ENCODE peak calls at places on chromosome 14, in seven cellular contexts. X is left ventricle myocardium inferior; O is AG04450; E is uterus; C is CD8-positive, alpha-beta T cell; W is upper lobe of right lung; A is foreskin keratinocyte. R is an unnamed sample.

GRCh38 chr14:86481105-86481504 is 951.2 kb downstream of the FLRT2 start:
- DNase-seq in A (no peak), E (no peak), O (no peak), X (no peak), W (no peak), C (no peak), R (peak; percentile 1)

GRCh38 chr14:76486251-76486743 is 110.4 kb downstream of the ESRRB start:
- DNase-seq in C (no peak), E (no peak), A (no peak), X (no peak), O (no peak), W (no peak), R (no peak)

GRCh38 chr14:93306844-93307243 is 26.0 kb downstream of the BTBD7 start:
- DNase-seq in C (no peak), E (no peak), X (no peak), O (no peak), W (no peak), A (no peak), R (no peak)

GRCh38 chr14:74793506-74794155 is 30.5 kb downstream of the YLPM1 start:
- DNase-seq in C (no peak), E (no peak), A (no peak), X (no peak), W (no peak), O (no peak), R (no peak)

GRCh38 chr14:101068293-101068957 is 164.9 kb upstream of the RTL1 start:
- DNase-seq in C (no peak), X (no peak), E (peak; percentile 3), O (no peak), A (no peak), W (peak; percentile 39), R (no peak)

GRCh38 chr14:101819251-101819990 is 57.9 kb downstream of the PPP2R5C start:
- DNase-seq in W (no peak), X (no peak), C (peak; percentile 73), A (no peak), O (no peak), E (no peak), R (no peak)

GRCh38 chr14:62143235-62143634 is 381.0 kb downstream of the SNAPC1 start:
- DNase-seq in X (no peak), C (no peak), A (no peak), O (peak; percentile 32), W (no peak), E (no peak), R (no peak)

GRCh38 chr14:99982449-99983250 is 82.6 kb upstream of the EVL start:
- DNase-seq in C (peak; percentile 30), O (peak; percentile 45), E (peak; percentile 58), W (no peak), A (no peak), X (peak; percentile 28), R (no peak)

GRCh38 chr14:60092516-60092915 is 793 bp downstream of the PCNX4 start:
- DNase-seq in A (no peak), W (no peak), O (no peak), C (no peak), X (no peak), E (peak; percentile 29), R (no peak)

GRCh38 chr14:56814468-56815074 is 4.3 kb upstream of the OTX2 start:
- DNase-seq in W (no peak), E (no peak), X (no peak), O (no peak), A (no peak), C (no peak), R (no peak)

GRCh38 chr14:99821519-99822165 is 28.4 kb downstream of the EML1 start:
- DNase-seq in C (no peak), X (no peak), A (peak; percentile 75), W (no peak), O (peak; percentile 55), E (peak; percentile 34), R (peak; percentile 63)

GRCh38 chr14:75831971-75832370 is 149.8 kb downstream of the TGFB3 start:
- DNase-seq in O (no peak), W (no peak), A (peak; percentile 36), C (no peak), X (no peak), E (peak; percentile 45), R (peak; percentile 87)

GRCh38 chr14:104115691-104116543 is 22.5 kb upstream of the KIF26A start:
- DNase-seq in A (no peak), W (peak; percentile 79), O (no peak), X (peak; percentile 10), E (peak; percentile 12), C (no peak), R (no peak)

GRCh38 chr14:34301107-34301734 is 160.8 kb downstream of the SPTSSA start:
- DNase-seq in X (no peak), C (no peak), E (peak; percentile 16), O (no peak), A (peak; percentile 14), W (no peak), R (no peak)

GRCh38 chr14:60775296-60775695 is 40.7 kb downstream of the MNAT1 start:
- DNase-seq in X (no peak), W (no peak), E (no peak), A (peak; percentile 72), C (no peak), O (no peak), R (no peak)

GRCh38 chr14:63510538-63510937 is 32.6 kb downstream of the PPP2R5E start:
- DNase-seq in W (no peak), A (no peak), X (no peak), E (no peak), O (peak; percentile 21), C (no peak), R (no peak)

GRCh38 chr14:33734387-33734786 is 216.5 kb downstream of the EGLN3 start:
- DNase-seq in A (no peak), O (no peak), E (no peak), X (no peak), W (no peak), C (no peak), R (no peak)

GRCh38 chr14:99202516-99202915 is 69.5 kb downstream of the BCL11B start:
- DNase-seq in W (no peak), X (no peak), E (no peak), A (no peak), C (no peak), O (no peak), R (no peak)

GRCh38 chr14:24674204-24674970 is 40.4 kb upstream of the GZMB start:
- DNase-seq in A (no peak), X (no peak), O (no peak), W (no peak), C (no peak), E (no peak), R (no peak)

GRCh38 chr14:58216544-58216943 is 16.6 kb downstream of the ACTR10 start:
- DNase-seq in W (no peak), A (no peak), C (no peak), O (no peak), E (no peak), X (no peak), R (no peak)

GRCh38 chr14:93337143-93337753 is 4.4 kb upstream of the BTBD7 start:
- DNase-seq in O (no peak), W (no peak), X (no peak), A (no peak), C (no peak), E (no peak), R (no peak)

DNA sequence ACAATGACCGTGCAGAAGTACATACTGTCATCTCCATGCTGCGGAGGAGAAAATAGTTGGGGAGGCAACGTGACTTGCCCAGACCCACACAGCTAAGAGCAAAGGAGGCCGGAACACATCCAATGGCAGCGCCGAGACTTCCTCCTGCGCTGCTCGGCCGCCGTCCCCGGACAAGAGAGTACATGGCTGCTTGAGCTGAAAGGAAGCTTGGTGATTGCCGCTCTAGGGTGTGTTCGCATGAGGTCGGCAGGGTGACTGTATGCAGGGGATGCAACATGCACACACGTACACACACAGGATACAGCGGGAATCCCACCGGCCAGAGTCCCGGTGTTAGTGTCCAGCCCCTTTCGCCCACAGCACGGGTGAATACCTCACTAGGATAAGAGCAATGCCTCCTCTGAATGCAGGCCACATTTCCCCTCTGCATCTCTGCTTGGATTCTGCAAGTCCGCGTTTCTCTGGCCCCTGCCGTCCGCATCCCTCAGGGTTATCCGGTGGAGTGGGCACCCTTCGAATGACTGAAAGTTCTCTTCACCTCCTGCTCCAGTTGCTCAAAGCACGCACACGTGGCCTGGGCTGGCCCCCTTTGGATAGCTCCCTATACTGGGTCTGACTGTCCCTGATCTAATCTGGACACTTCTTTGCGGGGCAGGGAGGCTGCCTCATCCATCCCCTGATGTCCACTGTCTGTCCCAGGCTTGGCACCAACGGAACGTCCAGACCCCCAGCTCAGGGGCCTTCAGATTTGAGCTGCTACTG is 78.8 kb downstream of the GSC start:
- DNase-seq in X (no peak), C (no peak), W (no peak), A (no peak), O (no peak), E (no peak), R (no peak)
- H3K27ac ChIP-seq in X (no peak overlapping the region), C (no peak overlapping the region), W (no peak overlapping the region), A (no peak overlapping the region), O (no peak overlapping the region), E (no peak overlapping the region), R (no peak overlapping the region)

DNA sequence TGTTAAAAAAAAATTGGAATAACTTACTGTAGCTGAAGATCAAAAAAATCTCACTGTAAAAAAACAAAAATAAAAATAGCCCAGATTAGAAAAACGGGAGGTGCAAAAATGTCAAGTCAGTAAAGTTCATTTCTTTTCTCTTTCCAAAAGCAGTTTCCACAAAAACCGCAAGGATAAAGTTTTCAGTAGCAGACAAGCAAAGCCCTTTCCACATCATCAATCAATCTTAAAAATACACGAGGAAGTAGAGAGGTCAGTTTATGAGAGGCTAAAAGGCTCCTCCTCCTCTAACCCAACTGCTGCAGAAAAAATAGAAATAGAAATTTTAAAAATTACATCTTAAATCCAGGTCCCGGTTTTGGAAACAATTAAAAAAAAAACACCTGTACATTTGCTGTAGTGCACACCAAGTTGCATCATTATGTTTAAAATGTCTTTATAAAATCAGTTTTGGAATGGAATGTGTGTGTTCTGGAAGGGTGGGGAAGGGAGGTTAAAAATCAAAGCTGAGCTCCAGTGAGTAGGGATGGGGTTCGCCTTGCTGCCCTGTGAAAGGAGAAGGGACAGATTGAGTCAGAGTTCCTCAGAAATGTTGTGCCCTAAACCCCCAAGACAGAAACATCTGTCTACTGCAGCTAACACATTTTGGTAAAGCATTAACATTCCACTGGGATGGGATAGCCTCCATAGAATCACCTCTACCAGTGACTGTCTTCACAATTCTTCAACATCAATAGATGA is 5.8 kb downstream of the HNRNPC start:
- DNase-seq in O (no peak), E (no peak), A (no peak), W (no peak), C (no peak), X (no peak), R (no peak)
- H3K27ac ChIP-seq in O (no peak overlapping the region), E (no peak overlapping the region), A (peak overlapping the region; percentile 38), W (peak overlapping the region; percentile 38), C (no peak overlapping the region), X (peak overlapping the region; percentile 14), R (peak overlapping the region; percentile 89)

GRCh38 chr14:51188566-51189185 is 51.4 kb upstream of the TMX1 start:
- DNase-seq in W (no peak), E (peak; percentile 37), A (no peak), X (no peak), O (no peak), C (no peak), R (no peak)
- H3K27ac ChIP-seq in W (no peak overlapping the region), E (peak overlapping the region; percentile 26), A (no peak overlapping the region), X (no peak overlapping the region), O (no peak overlapping the region), C (no peak overlapping the region), R (no peak overlapping the region)

DNA sequence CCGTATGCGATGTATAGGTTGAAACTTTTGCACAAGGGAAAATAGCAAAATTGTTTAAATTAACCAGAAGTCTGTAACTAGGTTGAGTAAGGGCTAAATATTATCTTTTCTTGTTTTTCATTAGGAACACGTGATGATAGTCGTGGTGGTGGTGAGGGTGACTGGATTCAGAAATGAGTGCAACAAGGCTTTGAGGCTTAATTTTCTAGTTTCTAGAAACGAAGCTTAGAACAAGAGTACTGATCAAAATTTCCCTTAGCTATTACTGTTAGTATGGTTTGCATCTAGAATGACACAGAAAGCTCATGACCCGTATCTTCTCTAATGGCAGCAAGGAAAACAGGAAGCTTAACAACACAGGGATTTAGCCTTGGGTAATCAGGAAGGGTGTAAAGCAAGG is 7.0 kb downstream of the SLIRP start:
- DNase-seq in E (no peak), O (no peak), X (no peak), C (no peak), W (no peak), A (no peak), R (no peak)
- H3K27ac ChIP-seq in E (no peak overlapping the region), O (no peak overlapping the region), X (no peak overlapping the region), C (no peak overlapping the region), W (no peak overlapping the region), A (no peak overlapping the region), R (no peak overlapping the region)

R was measured in epithelial cell of prostate.